ENCODE peak calls at places on chromosomes 12 and 14, in four cellular contexts. I is GM12878, U is HL-60, H is K562. W is an unnamed sample.

GRCh38 chr14:56552615-56553014 is 27.0 kb upstream of the TMEM260 start:
- DNase-seq in I (no peak), U (no peak), H (no peak), W (no peak)

GRCh38 chr12:65935906-65936528 is 111.7 kb downstream of the HMGA2 start:
- DNase-seq in I (no peak), U (no peak), H (no peak), W (no peak)

GRCh38 chr12:24645254-24645653 is 303.6 kb downstream of the BCAT1 start:
- DNase-seq in H (no peak), I (no peak), U (no peak), W (no peak)

GRCh38 chr12:82730832-82731497 is 44.3 kb downstream of the TMTC2 start:
- DNase-seq in I (no peak), U (no peak), H (no peak), W (no peak)

GRCh38 chr14:95123895-95124579 is 33.3 kb downstream of the DICER1 start:
- DNase-seq in H (no peak), I (no peak), U (no peak), W (no peak)

GRCh38 chr12:131218291-131219172 is 264.8 kb downstream of the ADGRD1 start:
- DNase-seq in H (peak), U (peak), I (no peak), W (no peak)

GRCh38 chr12:571795-572531 is 91.3 kb downstream of the NINJ2 start:
- DNase-seq in U (no peak), I (no peak), H (no peak), W (no peak)

GRCh38 chr12:64082866-64083268 is 139.2 kb downstream of the KICS2 start:
- DNase-seq in U (no peak), I (no peak), H (no peak), W (no peak)

GRCh38 chr12:697426-697825 is 34.2 kb upstream of the NINJ2 start:
- DNase-seq in U (peak), H (no peak), I (no peak), W (no peak)

GRCh38 chr12:27009926-27010325 is 4.3 kb downstream of the TM7SF3 start:
- DNase-seq in H (no peak), I (no peak), U (peak), W (no peak)

DNA sequence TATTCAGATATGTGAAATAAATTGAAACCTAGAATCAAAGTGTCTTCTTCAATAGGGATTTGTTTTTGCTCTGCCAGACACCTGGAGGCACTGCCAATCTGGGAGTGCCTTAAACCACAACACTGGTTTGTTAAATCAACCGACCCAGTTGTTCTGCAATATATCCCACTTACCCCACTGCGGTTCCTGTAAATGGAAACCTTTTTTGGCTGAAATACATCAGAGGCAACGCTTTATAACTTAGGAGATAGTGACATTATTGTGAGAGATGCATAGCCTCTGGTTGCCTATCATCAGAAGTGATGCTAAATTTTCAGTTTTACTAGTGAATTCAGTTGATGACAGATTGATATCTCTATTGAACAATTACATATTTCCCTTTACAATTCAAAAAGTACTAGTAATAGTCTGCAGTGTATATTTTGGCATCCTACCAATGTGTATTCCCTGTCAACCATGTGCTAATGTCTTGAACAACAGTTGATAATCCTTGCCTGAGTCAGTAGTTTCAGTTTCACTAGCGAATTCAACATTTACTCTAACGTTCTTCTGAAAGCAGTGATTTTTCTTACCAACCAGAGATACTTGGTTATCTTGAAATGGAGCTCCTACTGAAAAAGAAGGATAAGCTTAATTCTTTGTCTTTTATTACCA is 30.5 kb downstream of the PPP2R5C start:
- DNase-seq in I (no peak), H (no peak), U (peak), W (no peak)
- TF ChIP-seq SPI1 in I (no peak), H (no peak), U (no peak), W (no peak)

DNA sequence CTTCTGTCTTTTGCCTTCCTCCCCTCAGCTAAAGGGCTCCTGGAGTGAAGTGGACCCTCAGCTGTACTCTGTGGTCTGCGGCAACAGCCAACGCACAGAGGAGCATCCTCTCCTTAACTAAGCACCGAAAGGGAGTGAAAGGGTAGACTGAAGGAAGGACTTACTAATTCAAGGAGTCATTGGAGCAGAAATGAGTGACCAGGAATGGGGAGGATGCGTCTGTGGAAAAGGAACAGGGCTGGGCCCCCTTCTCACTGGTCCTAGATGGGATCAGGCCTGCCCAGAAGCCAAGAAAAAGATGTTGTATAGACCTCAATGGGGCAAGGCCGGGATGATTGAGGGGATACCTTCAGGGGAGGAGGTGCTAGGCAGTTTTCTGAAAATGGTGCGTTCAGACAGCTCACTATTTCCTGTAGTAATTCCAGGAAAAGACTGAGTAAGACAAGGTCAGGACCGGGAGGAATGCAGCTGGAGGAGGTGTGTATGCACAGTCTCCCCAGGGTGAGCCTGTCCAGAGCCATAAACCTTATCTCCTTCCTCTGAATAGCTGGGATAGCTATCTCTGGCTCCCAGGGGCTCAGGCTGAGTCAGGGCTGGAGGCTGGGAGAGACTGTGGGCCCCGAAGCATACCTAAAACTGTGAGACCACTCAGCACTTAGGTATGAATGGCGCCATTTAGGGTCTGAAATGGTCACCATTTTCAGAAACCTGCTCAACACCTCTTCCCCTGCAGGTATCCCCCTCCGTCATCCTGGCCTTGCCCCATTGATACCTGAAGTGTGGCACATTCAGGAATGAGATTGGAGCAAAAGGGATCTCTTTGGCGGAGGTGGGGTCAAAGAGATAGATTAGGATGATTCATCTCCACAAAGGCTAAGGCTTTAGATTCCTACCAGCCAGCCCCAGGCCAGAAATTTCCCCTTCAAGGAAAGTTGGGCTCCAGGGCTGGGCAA is 20.2 kb upstream of the KRT8 start:
- DNase-seq in H (peak), U (no peak), I (no peak), W (no peak)
- TF ChIP-seq SPI1 in H (no peak), U (no peak), I (no peak), W (no peak)

GRCh38 chr12:122793685-122794106 is 19.3 kb downstream of the CCDC62 start:
- DNase-seq in H (peak), I (no peak), U (peak), W (no peak)
- TF ChIP-seq SPI1 in H (no peak), I (no peak), U (no peak), W (no peak)

GRCh38 chr12:113333877-113334785 is 778 bp downstream of the SLC8B1 start:
- DNase-seq in I (no peak), H (no peak), U (peak), W (no peak)
- TF ChIP-seq SPI1 in I (no peak), H (no peak), U (no peak), W (no peak)

GRCh38 chr12:16323010-16323409 is 24.4 kb upstream of the MGST1 start:
- DNase-seq in U (no peak), H (no peak), I (no peak), W (no peak)
- TF ChIP-seq SPI1 in U (no peak), H (no peak), I (no peak), W (no peak)

GRCh38 chr14:93733231-93733630 is 55.1 kb downstream of the PRIMA1 start:
- DNase-seq in I (no peak), H (no peak), U (no peak), W (no peak)

GRCh38 chr14:93732524-93732923 is 55.8 kb downstream of the PRIMA1 start:
- DNase-seq in H (no peak), U (no peak), I (no peak), W (no peak)

GRCh38 chr14:93733646-93734045 is 54.6 kb downstream of the PRIMA1 start:
- DNase-seq in H (peak), U (no peak), I (no peak), W (no peak)

GRCh38 chr14:93729993-93730392 is 58.3 kb downstream of the PRIMA1 start:
- DNase-seq in H (no peak), U (no peak), I (no peak), W (no peak)

DNA sequence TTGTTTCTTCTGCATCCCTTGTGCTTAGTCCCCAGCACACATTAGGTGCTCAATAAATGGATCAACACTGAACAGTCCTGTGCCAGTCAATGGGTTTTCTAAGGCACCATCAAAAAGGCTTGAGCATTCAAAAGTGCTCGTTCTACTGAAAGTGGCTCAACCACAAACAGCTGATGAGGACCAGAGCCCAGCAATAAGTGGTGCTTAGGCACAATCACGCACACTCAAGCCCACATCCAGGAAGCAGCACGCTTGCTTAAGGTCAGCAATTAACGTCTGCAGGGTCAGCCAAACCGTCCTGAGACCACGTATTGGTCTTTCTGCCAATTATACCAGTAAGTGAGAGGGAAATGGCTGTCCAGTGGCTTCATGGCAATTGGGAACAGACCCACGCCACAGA is 56.5 kb downstream of the PRIMA1 start:
- DNase-seq in U (no peak), H (no peak), I (no peak), W (no peak)
- TF ChIP-seq SPI1 in U (no peak), H (no peak), I (no peak), W (no peak)

DNA sequence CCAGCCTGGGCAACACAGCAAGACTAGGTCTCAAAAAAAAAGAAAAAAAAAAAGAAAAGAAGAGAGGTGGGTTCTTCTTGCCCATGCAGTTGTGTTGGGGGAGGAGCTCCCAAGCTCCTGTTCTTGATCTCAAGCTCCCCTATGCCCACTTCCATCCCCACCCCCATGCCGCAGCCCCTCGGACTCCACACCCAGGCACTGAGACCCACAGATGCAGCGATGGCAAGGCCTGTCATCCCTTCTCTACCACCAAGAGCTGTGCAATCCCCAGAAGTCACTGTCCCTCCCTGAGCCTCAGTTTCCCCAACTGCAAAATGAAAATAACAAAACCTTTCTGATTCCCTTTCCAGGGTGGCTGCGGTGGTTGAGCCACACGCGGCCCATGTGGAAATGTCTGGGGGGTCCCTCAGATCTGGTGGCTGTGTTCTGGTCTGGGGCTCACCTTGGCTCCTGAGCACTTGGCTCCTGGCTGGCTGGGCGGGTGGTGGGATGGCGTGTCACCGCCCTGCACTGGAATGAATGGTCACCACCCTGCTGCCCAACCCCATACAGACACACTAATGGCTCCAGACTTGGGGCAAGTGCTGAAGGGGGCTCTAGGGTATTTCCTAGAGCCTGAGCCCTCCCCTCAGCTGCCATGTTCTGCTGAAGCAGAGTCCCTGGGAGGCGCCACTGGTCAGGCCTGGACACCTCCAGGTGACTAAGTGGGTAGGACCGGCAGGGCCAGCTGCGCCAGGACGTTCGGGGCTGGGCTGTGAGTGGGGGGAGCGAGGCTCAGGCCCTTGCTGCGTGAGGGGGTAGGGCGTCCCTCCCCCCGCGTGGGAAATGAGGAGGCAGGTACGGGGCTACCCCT is 22.5 kb upstream of the KIF26A start:
- DNase-seq in U (no peak), H (no peak), I (no peak), W (no peak)
- TF ChIP-seq SPI1 in U (no peak), H (no peak), I (no peak), W (no peak)

DNA sequence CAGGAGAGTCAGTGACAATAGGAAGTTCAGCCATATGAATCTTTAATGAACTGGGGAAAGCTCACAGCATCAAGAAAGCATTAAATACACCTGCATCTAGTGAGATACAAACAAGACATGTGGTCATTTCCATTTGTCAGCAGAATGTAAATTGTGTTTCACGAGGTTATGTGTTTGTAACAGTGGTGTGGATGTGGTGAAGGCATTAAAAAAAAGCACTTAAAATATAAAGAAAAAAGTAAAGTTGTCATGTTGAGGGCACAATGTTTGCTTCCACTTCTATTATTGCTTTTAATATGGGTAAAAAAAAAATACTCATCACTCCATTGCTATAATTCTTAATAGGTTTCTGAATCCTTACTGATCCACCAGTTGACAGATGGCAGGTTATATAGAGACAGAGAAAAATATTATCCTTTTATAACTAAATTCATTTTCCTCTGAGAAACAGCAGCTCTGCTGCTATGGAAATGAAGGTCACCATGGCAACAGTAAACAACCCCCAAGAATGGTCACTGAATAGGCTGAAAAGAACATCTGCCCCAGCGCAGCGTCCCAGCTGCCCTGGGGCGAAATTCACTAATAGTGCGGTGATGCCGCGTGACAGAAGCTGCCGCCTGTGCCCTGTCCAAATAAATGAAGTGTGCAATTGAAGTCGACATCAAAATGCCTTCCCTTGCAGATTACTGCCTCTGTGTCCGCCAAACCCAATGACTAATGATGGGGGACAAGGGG is 226.1 kb downstream of the FOXN3 start:
- DNase-seq in I (no peak), H (no peak), U (no peak), W (no peak)
- TF ChIP-seq SPI1 in I (no peak), H (no peak), U (no peak), W (no peak)

GRCh38 chr12:87511371-87511770 is 517.8 kb downstream of the C12orf50 start:
- DNase-seq in U (no peak), I (no peak), H (no peak), W (no peak)

GRCh38 chr12:87509233-87509820 is 519.9 kb downstream of the C12orf50 start:
- DNase-seq in U (no peak), H (no peak), I (no peak), W (no peak)
- TF ChIP-seq SPI1 in U (no peak), H (no peak), I (no peak), W (no peak)